ENCODE peak calls at places on chromosomes 11 and 22, in seven cellular contexts. One of them, this sample, is unnamed. For H3K4me1, the result is how much of the 10 kb centered on the place peaks cover.

GRCh38 chr22:44395116-44396005 is 82.6 kb upstream of the SHISAL1 start:
- DNase-seq in neural progenitor cell: no peak
- DNase-seq in IMR-90: no peak
- DNase-seq in MM.1S: no peak
- DNase-seq in mesendoderm: no peak
- DNase-seq in GM23248: no peak
- DNase-seq in fibroblast of lung: no peak
- DNase-seq in this sample: no peak

GRCh38 chr22:20834206-20834605 is 24.4 kb downstream of the PI4KA start:
- DNase-seq in mesendoderm: no peak
- DNase-seq in neural progenitor cell: no peak
- DNase-seq in IMR-90: no peak
- DNase-seq in MM.1S: no peak
- DNase-seq in fibroblast of lung: no peak
- DNase-seq in GM23248: no peak
- DNase-seq in this sample: no peak

GRCh38 chr22:33035276-33035863 is 22.8 kb downstream of the SYN3 start:
- DNase-seq in mesendoderm: peak
- DNase-seq in MM.1S: no peak
- DNase-seq in GM23248: no peak
- DNase-seq in neural progenitor cell: no peak
- DNase-seq in fibroblast of lung: no peak
- DNase-seq in IMR-90: no peak
- DNase-seq in this sample: no peak

GRCh38 chr22:33210129-33210784 is 152.1 kb upstream of the SYN3 start:
- DNase-seq in neural progenitor cell: peak
- DNase-seq in MM.1S: peak
- DNase-seq in mesendoderm: peak
- DNase-seq in GM23248: peak
- DNase-seq in IMR-90: peak
- DNase-seq in fibroblast of lung: peak
- DNase-seq in this sample: peak

GRCh38 chr11:3201112-3201581 is 17.5 kb downstream of the MRGPRG start:
- DNase-seq in MM.1S: no peak
- DNase-seq in neural progenitor cell: no peak
- DNase-seq in IMR-90: no peak
- DNase-seq in GM23248: no peak
- DNase-seq in fibroblast of lung: no peak
- DNase-seq in mesendoderm: no peak
- DNase-seq in this sample: peak

GRCh38 chr22:48806227-48806781 is 1021.4 kb downstream of the BRD1 start:
- DNase-seq in neural progenitor cell: no peak
- DNase-seq in MM.1S: no peak
- DNase-seq in mesendoderm: no peak
- DNase-seq in IMR-90: no peak
- DNase-seq in GM23248: no peak
- DNase-seq in fibroblast of lung: no peak
- DNase-seq in this sample: no peak

GRCh38 chr22:24501366-24502005 is 6.4 kb downstream of the UPB1 start:
- DNase-seq in neural progenitor cell: peak
- DNase-seq in fibroblast of lung: no peak
- DNase-seq in mesendoderm: peak
- DNase-seq in IMR-90: no peak
- DNase-seq in GM23248: no peak
- DNase-seq in MM.1S: no peak
- DNase-seq in this sample: no peak

GRCh38 chr11:22069844-22070243 is 123.0 kb upstream of the ANO5 start:
- DNase-seq in IMR-90: no peak
- DNase-seq in neural progenitor cell: no peak
- DNase-seq in mesendoderm: no peak
- DNase-seq in MM.1S: no peak
- DNase-seq in fibroblast of lung: no peak
- DNase-seq in GM23248: no peak
- DNase-seq in this sample: no peak

GRCh38 chr11:102318469-102318868 is 1.2 kb downstream of the BIRC3 start:
- DNase-seq in MM.1S: peak
- DNase-seq in IMR-90: peak
- DNase-seq in GM23248: peak
- DNase-seq in neural progenitor cell: no peak
- DNase-seq in mesendoderm: no peak
- DNase-seq in fibroblast of lung: no peak
- DNase-seq in this sample: no peak

GRCh38 chr22:37186228-37186996 is 1.6 kb downstream of the C1QTNF6 start:
- DNase-seq in fibroblast of lung: peak
- DNase-seq in GM23248: peak
- DNase-seq in IMR-90: peak
- DNase-seq in MM.1S: peak
- DNase-seq in mesendoderm: peak
- DNase-seq in neural progenitor cell: peak
- DNase-seq in this sample: peak

GRCh38 chr11:124740277-124740882 is 638 bp downstream of the NRGN start:
- DNase-seq in GM23248: peak
- DNase-seq in IMR-90: no peak
- DNase-seq in fibroblast of lung: no peak
- DNase-seq in mesendoderm: no peak
- DNase-seq in MM.1S: peak
- DNase-seq in neural progenitor cell: peak
- DNase-seq in this sample: no peak

GRCh38 chr11:96748639-96749370 is 359.0 kb downstream of the JRKL start:
- DNase-seq in fibroblast of lung: peak
- DNase-seq in GM23248: peak
- DNase-seq in IMR-90: peak
- DNase-seq in MM.1S: no peak
- DNase-seq in neural progenitor cell: no peak
- DNase-seq in mesendoderm: no peak
- DNase-seq in this sample: no peak

GRCh38 chr11:66277475-66278391 is at the start of gene CNIH2:
- DNase-seq in IMR-90: no peak
- DNase-seq in fibroblast of lung: no peak
- DNase-seq in mesendoderm: peak
- DNase-seq in GM23248: peak
- DNase-seq in MM.1S: peak
- DNase-seq in neural progenitor cell: peak
- DNase-seq in this sample: peak

GRCh38 chr11:129354688-129355087 is 21.0 kb upstream of the BARX2 start:
- DNase-seq in GM23248: no peak
- DNase-seq in IMR-90: no peak
- DNase-seq in fibroblast of lung: no peak
- DNase-seq in mesendoderm: no peak
- DNase-seq in neural progenitor cell: no peak
- DNase-seq in MM.1S: no peak
- DNase-seq in this sample: no peak

GRCh38 chr11:28137832-28138231 is 29.6 kb downstream of the METTL15 start:
- DNase-seq in fibroblast of lung: no peak
- DNase-seq in mesendoderm: peak
- DNase-seq in GM23248: no peak
- DNase-seq in MM.1S: no peak
- DNase-seq in IMR-90: no peak
- DNase-seq in neural progenitor cell: no peak
- DNase-seq in this sample: no peak

GRCh38 chr11:131978351-131978750 is 607.9 kb downstream of the NTM start:
- DNase-seq in GM23248: no peak
- DNase-seq in fibroblast of lung: no peak
- DNase-seq in MM.1S: no peak
- DNase-seq in neural progenitor cell: no peak
- DNase-seq in mesendoderm: peak
- DNase-seq in IMR-90: no peak
- DNase-seq in this sample: no peak

GRCh38 chr11:76910620-76911414 is 50.1 kb downstream of the ACER3 start:
- DNase-seq in fibroblast of lung: peak
- DNase-seq in neural progenitor cell: no peak
- DNase-seq in GM23248: peak
- DNase-seq in mesendoderm: peak
- DNase-seq in MM.1S: no peak
- DNase-seq in IMR-90: no peak
- DNase-seq in this sample: no peak

GRCh38 chr11:2777396-2777795 is 77.6 kb upstream of the KCNQ1OT1 start:
- DNase-seq in GM23248: peak
- DNase-seq in neural progenitor cell: no peak
- DNase-seq in IMR-90: peak
- DNase-seq in fibroblast of lung: no peak
- DNase-seq in mesendoderm: peak
- DNase-seq in MM.1S: no peak
- DNase-seq in this sample: no peak

DNA sequence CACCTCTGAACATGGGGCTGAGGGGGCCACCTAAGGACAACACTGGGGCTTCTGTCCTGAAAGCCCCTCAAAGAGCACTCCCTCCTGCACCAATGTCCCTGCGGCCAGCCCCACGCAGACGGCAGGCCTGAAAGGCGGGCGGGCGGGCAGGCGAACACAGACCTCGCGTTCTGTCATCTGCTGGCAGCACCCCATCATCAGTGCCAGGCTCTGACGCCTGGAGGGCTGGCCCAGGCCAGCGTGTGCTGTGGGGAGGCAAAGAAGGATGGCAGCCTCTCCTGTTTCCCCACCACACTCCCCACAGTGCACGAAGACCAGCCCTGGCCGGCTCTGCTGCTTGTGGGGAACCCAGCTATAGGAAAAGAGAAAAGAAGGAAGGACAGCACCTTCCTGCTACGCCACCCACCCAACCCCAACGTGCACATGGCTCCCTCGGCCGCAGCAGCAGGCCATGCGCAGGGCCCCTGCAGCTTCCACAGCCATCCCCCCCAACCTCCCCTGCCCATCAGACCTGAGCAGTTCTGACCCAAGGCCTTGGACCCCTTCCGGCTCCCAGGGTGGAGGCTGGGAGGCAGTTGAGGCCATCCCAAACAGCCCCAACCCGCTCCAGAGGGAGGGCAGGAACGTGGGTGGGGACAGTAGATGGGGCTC is 3.5 kb downstream of the SBF1 start:
- DNase-seq in IMR-90: no peak
- DNase-seq in mesendoderm: no peak
- DNase-seq in neural progenitor cell: no peak
- DNase-seq in MM.1S: no peak
- DNase-seq in GM23248: no peak
- DNase-seq in fibroblast of lung: no peak
- DNase-seq in this sample: no peak
- H3K9ac ChIP-seq in IMR-90: no peak
- H3K9ac ChIP-seq in mesendoderm: no peak
- H3K9ac ChIP-seq in neural progenitor cell: no peak
- H3K9ac ChIP-seq in MM.1S: peak
- H3K9ac ChIP-seq in GM23248: no peak
- H3K9ac ChIP-seq in fibroblast of lung: no peak
- H3K9ac ChIP-seq in this sample: peak

DNA sequence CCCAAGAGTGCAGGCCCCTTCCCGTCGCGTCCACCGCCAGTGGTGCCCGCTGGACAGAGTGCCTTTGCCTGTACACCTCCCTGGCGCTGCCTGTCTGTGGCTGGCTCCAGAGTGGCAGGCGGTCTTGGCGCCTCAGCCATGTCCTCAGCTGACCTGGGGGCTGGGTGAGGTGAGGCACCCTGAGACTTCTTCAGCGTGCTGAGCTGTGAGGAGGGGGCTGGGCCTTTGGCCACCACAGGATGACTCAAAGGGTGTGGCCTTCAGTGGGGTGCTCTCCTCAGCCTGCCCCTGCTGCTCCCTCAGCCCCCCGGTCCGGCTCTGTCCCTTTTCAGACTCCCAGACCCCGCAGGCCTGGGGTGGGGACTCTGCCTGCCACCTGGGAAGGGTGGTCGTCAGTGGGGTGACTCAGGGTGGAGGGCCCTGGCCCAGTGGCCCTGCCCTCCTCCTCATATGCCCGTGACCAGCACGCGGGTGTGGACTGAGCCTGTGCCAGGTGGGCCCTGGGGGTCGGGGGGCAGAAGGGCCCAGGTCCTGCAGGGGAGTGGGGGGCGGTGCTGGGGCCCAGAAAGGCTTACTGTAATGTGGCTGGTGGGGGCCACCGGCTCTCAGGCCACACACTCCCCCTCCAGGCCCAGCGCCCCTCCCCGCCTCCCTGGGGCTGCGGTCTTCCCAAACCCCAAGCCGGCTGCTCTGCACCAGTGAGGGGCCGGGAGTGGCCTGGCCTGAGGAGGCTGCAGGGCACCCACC is 15.9 kb downstream of the CRELD2 start:
- DNase-seq in IMR-90: peak
- DNase-seq in neural progenitor cell: no peak
- DNase-seq in MM.1S: no peak
- DNase-seq in mesendoderm: no peak
- DNase-seq in fibroblast of lung: peak
- DNase-seq in GM23248: peak
- DNase-seq in this sample: no peak
- H3K4me1 ChIP-seq in IMR-90: under half
- H3K4me1 ChIP-seq in neural progenitor cell: under half
- H3K4me1 ChIP-seq in MM.1S: under half
- H3K4me1 ChIP-seq in mesendoderm: under half
- H3K4me1 ChIP-seq in fibroblast of lung: under half
- H3K4me1 ChIP-seq in GM23248: under half
- H3K4me1 ChIP-seq in this sample: under half

GRCh38 chr11:31813961-31814868 is 3.1 kb upstream of the PAX6 start:
- DNase-seq in IMR-90: no peak
- DNase-seq in GM23248: no peak
- DNase-seq in MM.1S: peak
- DNase-seq in fibroblast of lung: no peak
- DNase-seq in mesendoderm: peak
- DNase-seq in neural progenitor cell: peak
- DNase-seq in this sample: no peak
- H3K4me2 ChIP-seq in IMR-90: no peak
- H3K4me2 ChIP-seq in GM23248: no peak
- H3K4me2 ChIP-seq in MM.1S: peak
- H3K4me2 ChIP-seq in fibroblast of lung: no peak
- H3K4me2 ChIP-seq in mesendoderm: peak
- H3K4me2 ChIP-seq in neural progenitor cell: peak
- H3K4me2 ChIP-seq in this sample: no peak

GRCh38 chr11:5701184-5701583 is 11.6 kb downstream of the TRIM22 start:
- DNase-seq in mesendoderm: no peak
- DNase-seq in GM23248: no peak
- DNase-seq in fibroblast of lung: no peak
- DNase-seq in IMR-90: no peak
- DNase-seq in MM.1S: no peak
- DNase-seq in neural progenitor cell: no peak
- DNase-seq in this sample: no peak

GRCh38 chr11:5703741-5704536 is 14.3 kb downstream of the TRIM22 start:
- DNase-seq in neural progenitor cell: no peak
- DNase-seq in IMR-90: no peak
- DNase-seq in GM23248: no peak
- DNase-seq in mesendoderm: no peak
- DNase-seq in fibroblast of lung: no peak
- DNase-seq in MM.1S: no peak
- DNase-seq in this sample: no peak

GRCh38 chr11:5698281-5698680 is 8.7 kb downstream of the TRIM22 start:
- DNase-seq in GM23248: no peak
- DNase-seq in mesendoderm: no peak
- DNase-seq in IMR-90: no peak
- DNase-seq in MM.1S: no peak
- DNase-seq in neural progenitor cell: no peak
- DNase-seq in fibroblast of lung: no peak
- DNase-seq in this sample: no peak

GRCh38 chr11:5696210-5696609 is 6.6 kb downstream of the TRIM22 start:
- DNase-seq in neural progenitor cell: no peak
- DNase-seq in mesendoderm: no peak
- DNase-seq in IMR-90: peak
- DNase-seq in fibroblast of lung: no peak
- DNase-seq in MM.1S: no peak
- DNase-seq in GM23248: no peak
- DNase-seq in this sample: no peak

GRCh38 chr11:5700422-5701064 is 11.0 kb downstream of the TRIM22 start:
- DNase-seq in MM.1S: no peak
- DNase-seq in neural progenitor cell: no peak
- DNase-seq in IMR-90: no peak
- DNase-seq in mesendoderm: no peak
- DNase-seq in GM23248: no peak
- DNase-seq in fibroblast of lung: no peak
- DNase-seq in this sample: no peak
- H3K9ac ChIP-seq in MM.1S: no peak
- H3K9ac ChIP-seq in neural progenitor cell: no peak
- H3K9ac ChIP-seq in IMR-90: no peak
- H3K9ac ChIP-seq in mesendoderm: no peak
- H3K9ac ChIP-seq in GM23248: no peak
- H3K9ac ChIP-seq in fibroblast of lung: no peak
- H3K9ac ChIP-seq in this sample: no peak